ENCODE peak calls at places on chromosomes 4 and X, in four cellular contexts. J, W, Z and O are unnamed samples.

GRCh38 chrX:3160771-3161170 is 119.5 kb downstream of the ARSF start:
- DNase-seq in Z (no peak), W (no peak), J (no peak), O (no peak)

GRCh38 chr4:118348886-118349285 is 3.9 kb downstream of the PRSS12 start:
- DNase-seq in W (no peak), Z (no peak), J (no peak), O (no peak)

GRCh38 chr4:41257901-41258300 is 1.2 kb downstream of the UCHL1 start:
- DNase-seq in W (no peak), Z (no peak), J (no peak), O (no peak)

GRCh38 chr4:185738038-185738552 is 73.9 kb downstream of the SORBS2 start:
- DNase-seq in Z (no peak), J (peak), W (no peak), O (no peak)

GRCh38 chr4:99300934-99301333 is 10.1 kb upstream of the ADH1A start:
- DNase-seq in J (peak), Z (no peak), W (no peak), O (no peak)

GRCh38 chrX:9757366-9757765 is 8.3 kb downstream of the GPR143 start:
- DNase-seq in W (no peak), J (no peak), Z (no peak), O (no peak)

GRCh38 chr4:54764501-54764900 is 106.7 kb downstream of the KIT start:
- DNase-seq in W (no peak), Z (no peak), J (no peak), O (no peak)

GRCh38 chrX:10414872-10415703 is 205.3 kb downstream of the MID1 start:
- DNase-seq in Z (no peak), W (no peak), J (peak), O (no peak)

GRCh38 chrX:11064851-11065600 is 46.1 kb upstream of the HCCS start:
- DNase-seq in W (no peak), Z (no peak), J (peak), O (no peak)

GRCh38 chr4:123449780-123450179 is 53.2 kb downstream of the SPRY1 start:
- DNase-seq in J (peak), Z (no peak), W (no peak), O (no peak)

GRCh38 chr4:26503844-26504243 is 13.6 kb upstream of the CCKAR start:
- DNase-seq in J (no peak), W (no peak), Z (no peak), O (no peak)

GRCh38 chrX:13790206-13791131 is 26.4 kb downstream of the GPM6B start:
- DNase-seq in W (no peak), J (no peak), Z (no peak), O (no peak)

GRCh38 chrX:5959286-5959685 is 269.4 kb downstream of the NLGN4X start:
- DNase-seq in J (no peak), Z (no peak), W (no peak), O (no peak)

GRCh38 chr4:47334597-47335185 is 128.8 kb downstream of the COMMD8 start:
- DNase-seq in Z (no peak), W (no peak), J (peak), O (no peak)

GRCh38 chrX:10952619-10953018 is 158.5 kb upstream of the HCCS start:
- DNase-seq in J (peak), W (no peak), Z (no peak), O (no peak)

GRCh38 chr4:105196523-105197145 is 50.0 kb downstream of the TET2 start:
- DNase-seq in W (no peak), J (peak), Z (no peak), O (no peak)

GRCh38 chr4:106522839-106523238 is 154.3 kb upstream of the GIMD1 start:
- DNase-seq in Z (no peak), J (peak), W (no peak), O (no peak)

GRCh38 chr4:121881213-121881612 is 10.9 kb upstream of the BBS7 start:
- DNase-seq in W (no peak), Z (no peak), J (no peak), O (no peak)

GRCh38 chr4:68907788-68908700 is 43.6 kb downstream of the UGT2A3 start:
- DNase-seq in Z (no peak), W (no peak), J (no peak), O (no peak)
- TF ChIP-seq CTCF in Z (no peak), W (no peak), J (no peak), O (no peak)

GRCh38 chrX:132631579-132632232 is 142.9 kb upstream of the MBNL3 start:
- DNase-seq in J (peak), W (no peak), Z (peak), O (no peak)

GRCh38 chrX:132634521-132634920 is 145.7 kb upstream of the MBNL3 start:
- DNase-seq in Z (no peak), J (no peak), W (no peak), O (no peak)

GRCh38 chrX:132638313-132638712 is 149.5 kb upstream of the MBNL3 start:
- DNase-seq in J (no peak), Z (no peak), W (no peak), O (no peak)

GRCh38 chrX:132636080-132636479 is 147.2 kb upstream of the MBNL3 start:
- DNase-seq in Z (no peak), W (no peak), J (no peak), O (no peak)
- TF ChIP-seq CTCF in Z (peak), W (no peak), J (peak), O (no peak)

GRCh38 chr4:82589756-82590155 is 28.0 kb upstream of the TMEM150C start:
- DNase-seq in W (no peak), Z (no peak), J (no peak), O (no peak)
- TF ChIP-seq CTCF in W (no peak), Z (no peak), J (no peak), O (no peak)

DNA sequence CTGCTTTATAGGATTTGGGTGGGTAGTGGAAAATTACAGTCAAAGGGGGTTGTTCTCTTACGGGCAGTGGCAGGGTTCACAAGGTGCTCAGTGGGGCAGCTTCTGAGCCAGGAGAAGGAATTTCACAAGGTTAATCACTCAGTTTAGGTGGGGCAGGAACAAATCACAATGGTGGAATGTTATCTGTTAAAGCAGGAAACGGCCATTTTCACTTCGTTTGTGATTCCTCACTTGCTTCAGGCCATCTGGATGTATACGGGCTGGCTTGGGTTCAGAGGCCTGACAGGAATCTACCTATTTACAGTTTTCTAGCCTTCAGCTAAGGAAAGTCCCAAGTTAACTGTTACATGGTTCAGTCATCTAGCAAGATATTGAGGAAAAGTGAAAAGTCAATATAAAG is 1003.5 kb downstream of the STPG2 start:
- DNase-seq in W (no peak), J (no peak), Z (no peak), O (no peak)
- TF ChIP-seq CTCF in W (no peak), J (no peak), Z (no peak), O (no peak)

GRCh38 chrX:114580336-114580735 is 3.5 kb upstream of the HTR2C start:
- DNase-seq in Z (no peak), W (no peak), J (no peak), O (no peak)
- TF ChIP-seq CTCF in Z (no peak), W (no peak), J (no peak), O (no peak)

GRCh38 chrX:116961872-116962582 is 499.3 kb upstream of the CT83 start:
- DNase-seq in W (no peak), Z (no peak), J (no peak), O (no peak)
- TF ChIP-seq CTCF in W (no peak), Z (no peak), J (no peak), O (no peak)

GRCh38 chrX:21375795-21376069 is 1.5 kb downstream of the CNKSR2 start:
- DNase-seq in J (no peak), Z (no peak), W (no peak), O (no peak)
- TF ChIP-seq CTCF in J (no peak), Z (no peak), W (no peak), O (no peak)